ENCODE peak calls at places on chromosomes 7 and 10, in six cellular contexts. X, B, D, Z, F and N are unnamed samples.

GRCh38 chr10:23197416-23197861 is 5.3 kb downstream of the PTF1A start:
- DNase-seq in X (no peak), Z (no peak), B (no peak), F (no peak), D (no peak), N (no peak)

GRCh38 chr7:43655584-43655983 is 72.7 kb downstream of the STK17A start:
- DNase-seq in F (no peak), Z (no peak), D (no peak), B (no peak), X (no peak), N (no peak)

GRCh38 chr7:108454674-108455523 is 1.3 kb downstream of the NRCAM start:
- DNase-seq in F (peak; percentile 44), D (peak; percentile 64), B (no peak), Z (no peak), X (no peak), N (peak; percentile 6)

GRCh38 chr10:84138478-84139125 is 707 bp upstream of the GHITM start:
- DNase-seq in B (peak; percentile 57), F (no peak), D (peak; percentile 58), Z (no peak), X (peak; percentile 28), N (peak; percentile 12)

GRCh38 chr10:99993994-99994689 is 15.6 kb downstream of the DNMBP start:
- DNase-seq in D (no peak), F (peak; percentile 91), Z (peak; percentile 66), X (peak; percentile 75), B (peak; percentile 65), N (no peak)

GRCh38 chr10:76015245-76015644 is 583.8 kb downstream of the LRMDA start:
- DNase-seq in X (peak; percentile 43), D (no peak), F (no peak), Z (no peak), B (no peak), N (no peak)

GRCh38 chr10:101848894-101849351 is 5.3 kb upstream of the KCNIP2 start:
- DNase-seq in Z (no peak), X (no peak), F (peak; percentile 90), B (no peak), D (no peak), N (no peak)

GRCh38 chr7:47915066-47915976 is 32.9 kb downstream of the PKD1L1 start:
- DNase-seq in Z (no peak), X (no peak), D (no peak), B (no peak), F (no peak), N (no peak)

GRCh38 chr10:78706986-78707500 is 361.7 kb upstream of the ZMIZ1 start:
- DNase-seq in Z (no peak), X (no peak), F (no peak), D (no peak), B (no peak), N (no peak)

GRCh38 chr7:158976468-158976848 is 120.1 kb downstream of the DYNC2I1 start:
- DNase-seq in D (no peak), B (no peak), X (no peak), Z (no peak), F (no peak), N (no peak)

GRCh38 chr7:102991077-102991539 is 78.3 kb downstream of the LRRC17 start:
- DNase-seq in F (peak; percentile 51), Z (no peak), X (no peak), B (no peak), D (peak; percentile 4), N (no peak)

GRCh38 chr10:71728218-71728737 is 8.7 kb upstream of the C10orf105 start:
- DNase-seq in X (no peak), B (no peak), D (no peak), F (peak; percentile 53), Z (peak; percentile 63), N (no peak)

GRCh38 chr7:158672975-158673374 is 31.6 kb downstream of the NCAPG2 start:
- DNase-seq in Z (no peak), D (peak; percentile 66), F (peak; percentile 40), B (no peak), X (no peak), N (no peak)

GRCh38 chr10:28910960-28911359 is 233.6 kb downstream of the BAMBI start:
- DNase-seq in B (no peak), D (no peak), F (no peak), Z (no peak), X (no peak), N (no peak)

GRCh38 chr7:157007470-157008066 is 2.9 kb downstream of the MNX1 start:
- DNase-seq in X (no peak), B (no peak), D (no peak), Z (no peak), F (no peak), N (no peak)

GRCh38 chr10:84820121-84820520 is 491.7 kb downstream of the CCSER2 start:
- DNase-seq in F (peak; percentile 43), D (peak; percentile 12), B (no peak), Z (peak; percentile 8), X (no peak), N (peak; percentile 6)

GRCh38 chr7:137454169-137455166 is 110.9 kb upstream of the PTN start:
- DNase-seq in B (no peak), D (peak; percentile 35), X (peak; percentile 77), Z (peak; percentile 45), F (peak; percentile 52), N (no peak)

GRCh38 chr7:64799-65430 is 127.5 kb upstream of the FAM20C start:
- DNase-seq in B (peak; percentile 51), F (peak; percentile 54), D (no peak), X (no peak), Z (no peak), N (no peak)

GRCh38 chr7:84297606-84298005 is 103.0 kb upstream of the SEMA3A start:
- DNase-seq in X (no peak), Z (no peak), D (no peak), B (no peak), F (no peak), N (no peak)

GRCh38 chr10:78982726-78983125 is 86.0 kb upstream of the ZMIZ1 start:
- DNase-seq in X (no peak), B (peak; percentile 30), Z (no peak), D (no peak), F (no peak), N (no peak)

GRCh38 chr7:138776156-138776833 is 21.5 kb upstream of the TMEM213 start:
- DNase-seq in F (no peak), D (no peak), X (no peak), Z (no peak), B (no peak), N (no peak)

GRCh38 chr10:33095867-33096479 is 137.9 kb upstream of the ITGB1 start:
- DNase-seq in D (no peak), B (no peak), Z (peak; percentile 84), X (no peak), F (no peak), N (no peak)

GRCh38 chr10:77116904-77117303 is 520.7 kb downstream of the KCNMA1 start:
- DNase-seq in Z (no peak), B (no peak), X (no peak), F (no peak), D (no peak), N (no peak)

GRCh38 chr10:5560142-5560843 is 35.5 kb downstream of the CALML3 start:
- DNase-seq in X (no peak), F (no peak), B (no peak), D (no peak), Z (no peak), N (no peak)

DNA sequence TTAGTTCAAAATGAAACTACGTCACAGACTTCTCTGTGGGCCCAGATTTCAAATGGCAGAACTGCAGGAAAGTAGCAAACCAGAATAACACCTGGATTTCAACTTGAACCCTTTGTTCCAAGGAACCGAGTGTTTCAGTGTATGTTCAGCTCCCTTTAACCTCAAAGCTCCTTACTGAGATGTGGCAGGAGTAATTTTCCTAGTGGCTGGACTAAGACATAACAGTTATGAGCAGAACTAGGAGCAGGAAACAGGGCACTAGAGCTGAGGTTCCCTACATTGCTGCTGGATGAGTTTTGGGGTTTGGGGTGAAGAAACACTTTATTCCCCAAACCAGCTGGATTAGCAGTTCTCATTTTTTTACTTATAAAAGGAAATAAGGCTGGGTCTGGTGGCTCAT is 50.1 kb downstream of the NSUN6 start:
- DNase-seq in F (no peak), Z (no peak), B (no peak), D (no peak), X (no peak), N (no peak)
- TF ChIP-seq CTCF in F (no peak), Z (no peak), B (no peak), D (no peak), X (no peak), N (no peak)

GRCh38 chr7:65846008-65846570 is 26.8 kb upstream of the VKORC1L1 start:
- DNase-seq in F (no peak), B (no peak), X (no peak), Z (no peak), D (no peak), N (no peak)

GRCh38 chr7:65839846-65840245 is 33.0 kb upstream of the VKORC1L1 start:
- DNase-seq in D (no peak), F (no peak), B (no peak), Z (no peak), X (no peak), N (no peak)

DNA sequence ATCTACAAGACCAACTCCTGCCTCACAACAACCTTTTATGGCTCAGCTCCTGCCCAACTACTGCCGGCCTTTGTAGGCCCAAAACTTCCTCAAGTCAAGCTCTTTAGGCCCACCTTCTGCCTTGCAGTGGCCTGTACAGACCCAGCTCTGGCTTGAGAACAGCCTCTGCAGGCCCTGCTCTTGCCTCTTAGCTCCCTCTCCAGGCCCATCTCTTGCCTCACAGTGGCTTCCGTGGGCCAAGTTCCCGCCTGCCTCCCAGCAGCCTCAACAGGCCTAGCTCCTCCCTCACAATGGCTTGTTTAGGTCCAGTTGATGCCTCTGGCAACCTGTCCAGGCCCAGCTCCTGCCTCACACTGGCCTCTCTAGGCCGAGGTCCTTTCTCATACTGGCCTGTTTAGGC is 32.4 kb upstream of the VKORC1L1 start:
- DNase-seq in D (no peak), X (no peak), B (no peak), Z (no peak), F (peak; percentile 32), N (no peak)
- TF ChIP-seq CTCF in D (no peak), X (no peak), B (no peak), Z (no peak), F (no peak), N (no peak)

DNA sequence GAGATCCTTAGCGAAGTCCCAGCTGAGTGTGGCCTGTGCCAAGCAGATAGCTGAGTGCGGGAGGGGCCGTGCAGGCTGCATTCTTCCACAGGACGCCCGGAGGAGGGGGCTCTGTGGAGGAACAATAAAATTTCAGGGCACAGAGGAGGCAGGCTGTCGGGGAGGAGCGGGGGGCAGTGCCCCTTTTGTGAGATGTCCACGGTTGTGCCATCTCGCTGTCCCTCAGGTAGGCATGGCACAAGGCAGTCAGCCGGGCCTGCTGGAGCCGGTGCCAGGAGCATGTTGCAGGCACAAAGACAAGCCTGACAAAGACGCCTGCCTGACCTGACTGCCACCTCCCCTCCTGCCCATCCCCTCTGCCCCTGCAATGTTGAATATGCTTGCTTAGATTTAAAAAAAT is 443.3 kb upstream of the MKI67 start:
- DNase-seq in D (no peak), B (no peak), F (no peak), Z (no peak), X (no peak), N (no peak)
- TF ChIP-seq CTCF in D (no peak), B (no peak), F (no peak), Z (no peak), X (no peak), N (no peak)

DNA sequence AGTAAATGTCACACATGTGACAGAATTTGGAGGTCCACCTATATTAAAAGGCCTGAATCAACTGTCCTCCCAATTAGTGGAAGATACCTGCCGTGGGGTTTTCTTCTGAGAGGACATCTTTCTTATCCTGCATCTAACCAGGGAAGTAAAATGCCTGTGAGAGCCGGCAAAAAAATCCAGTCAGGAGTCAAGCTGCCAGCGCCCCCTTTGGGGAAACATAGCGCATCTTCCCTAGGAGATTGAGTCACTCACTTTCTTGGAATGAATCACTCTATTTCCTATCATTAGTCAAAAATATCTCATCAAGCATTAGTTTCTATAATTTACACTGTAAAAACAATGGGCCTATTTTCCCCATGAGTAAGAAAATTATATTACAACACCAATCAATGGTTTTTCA is 66.4 kb upstream of the ANK3 start:
- DNase-seq in F (no peak), X (no peak), Z (no peak), D (no peak), B (no peak), N (no peak)
- TF ChIP-seq CTCF in F (no peak), X (no peak), Z (peak; percentile 33), D (no peak), B (no peak), N (no peak)